ENCODE peak calls at places on chromosomes 3 and 15, in four cellular contexts. C, O, G and A are unnamed samples.

GRCh38 chr3:16583551-16583950 is 21.7 kb downstream of the DAZL start:
- DNase-seq in O (no peak), G (no peak), C (no peak), A (no peak)

GRCh38 chr3:101497803-101498202 is 15.2 kb downstream of the SENP7 start:
- DNase-seq in C (no peak), G (no peak), O (no peak), A (no peak)

GRCh38 chr3:156264771-156265170 is 144.4 kb downstream of the KCNAB1 start:
- DNase-seq in C (no peak), O (no peak), G (no peak), A (no peak)

GRCh38 chr15:66130496-66131014 is 123.0 kb downstream of the MEGF11 start:
- DNase-seq in G (no peak), C (no peak), O (no peak), A (no peak)

GRCh38 chr15:101037090-101037830 is 118.1 kb downstream of the LRRK1 start:
- DNase-seq in G (no peak), C (no peak), O (no peak), A (no peak)

GRCh38 chr15:89657691-89658200 is 2.5 kb upstream of the KIF7 start:
- DNase-seq in G (no peak), C (no peak), O (no peak), A (no peak)

GRCh38 chr3:177932750-177933660 is 603.2 kb upstream of the KCNMB2 start:
- DNase-seq in O (no peak), C (no peak), G (no peak), A (no peak)

GRCh38 chr3:117016359-117016758 is 306.8 kb downstream of the TUSC7 start:
- DNase-seq in C (peak), G (no peak), O (no peak), A (no peak)

GRCh38 chr3:87145553-87145952 is 81.6 kb upstream of the CHMP2B start:
- DNase-seq in C (peak), O (peak), G (peak), A (no peak)

GRCh38 chr3:122553171-122553570 is 10.9 kb downstream of the PARP9 start:
- DNase-seq in G (no peak), C (no peak), O (no peak), A (no peak)

GRCh38 chr3:143644370-143645089 is 203.7 kb downstream of the SLC9A9 start:
- DNase-seq in C (peak), O (peak), G (peak), A (peak)

GRCh38 chr15:97995881-97996603 is 35.5 kb downstream of the ARRDC4 start:
- DNase-seq in C (peak), O (no peak), G (no peak), A (no peak)

GRCh38 chr3:159844801-159845261 is 143.8 kb upstream of the IL12A start:
- DNase-seq in O (no peak), C (no peak), G (no peak), A (no peak)

GRCh38 chr15:101070502-101071273 is 151.5 kb downstream of the LRRK1 start:
- DNase-seq in O (no peak), G (peak), C (no peak), A (no peak)

GRCh38 chr3:15361494-15362214 is 29.3 kb upstream of the SH3BP5 start:
- DNase-seq in C (peak), G (no peak), O (peak), A (no peak)
- TF ChIP-seq FOXJ3 in C (no peak), G (no peak), O (no peak), A (no peak)

DNA sequence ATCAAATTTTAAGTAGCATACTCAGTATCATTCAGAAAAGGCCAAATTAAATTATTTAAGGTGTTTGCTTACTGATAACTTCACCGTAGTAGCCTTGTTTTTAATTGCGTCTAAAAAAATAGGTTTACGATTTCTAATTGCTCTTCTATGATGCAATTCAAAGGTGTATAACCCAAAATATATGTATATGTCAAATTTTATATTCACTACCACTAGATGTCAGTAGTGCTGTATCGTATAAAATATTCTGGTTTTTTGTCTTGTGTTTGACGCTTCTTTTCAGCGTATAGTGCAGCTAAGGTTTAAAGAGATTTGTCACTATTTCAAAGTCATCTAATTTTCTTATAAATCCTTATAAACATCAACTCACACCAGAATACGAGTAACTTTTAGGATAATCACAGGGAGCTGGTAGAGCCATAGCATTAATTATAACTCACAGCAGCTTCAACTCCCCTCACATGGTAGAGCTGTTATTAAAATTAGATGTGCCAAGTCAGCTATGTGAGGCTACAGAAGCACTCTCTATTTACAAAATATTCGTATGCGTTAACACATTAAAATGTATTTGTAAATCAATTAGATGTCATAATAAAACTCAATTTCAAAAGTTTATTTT is 3.5 kb downstream of the PFN2 start:
- DNase-seq in C (no peak), O (no peak), G (peak), A (peak)
- TF ChIP-seq FOXJ3 in C (no peak), O (no peak), G (no peak), A (no peak)

DNA sequence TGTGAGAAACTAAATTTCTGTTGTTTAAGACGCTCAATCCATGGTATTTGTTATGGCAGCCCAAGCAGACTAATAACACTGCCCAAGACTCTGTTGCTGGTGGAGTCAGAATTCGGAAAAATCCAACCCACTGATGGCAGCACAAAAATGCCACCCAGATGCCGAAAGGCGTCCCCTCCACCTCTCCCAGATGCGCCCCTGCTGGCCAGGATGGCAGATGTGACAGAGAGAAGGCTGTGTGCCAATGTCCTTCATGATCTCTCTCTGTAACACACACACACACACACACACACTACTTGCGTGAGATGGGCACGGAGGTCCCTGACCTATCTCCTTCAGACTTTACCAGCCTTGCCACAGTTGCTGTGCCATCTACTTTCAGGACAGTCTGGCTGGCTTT is 10.9 kb upstream of the LYSMD4 start:
- DNase-seq in C (peak), G (no peak), O (no peak), A (no peak)
- TF ChIP-seq FOXJ3 in C (no peak), G (no peak), O (no peak), A (no peak)

DNA sequence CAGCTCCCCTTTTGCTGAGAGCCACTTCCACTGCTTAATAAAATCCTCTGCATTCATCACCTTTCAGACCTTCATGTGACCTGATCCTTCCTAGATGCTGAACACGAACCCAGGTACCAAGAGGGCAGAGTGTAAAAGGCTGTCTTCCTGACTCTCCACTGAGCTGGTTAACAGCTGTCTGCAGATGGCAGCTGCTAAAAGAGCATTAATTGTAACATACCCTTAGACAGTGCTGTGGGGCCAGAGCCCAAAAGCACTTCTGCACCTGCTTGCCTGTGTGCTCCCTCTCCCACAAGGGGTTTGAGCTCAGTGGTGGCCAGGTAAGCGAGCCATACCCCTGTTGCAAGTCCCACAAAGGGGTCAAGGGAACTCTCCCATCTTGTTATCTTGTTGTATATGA is 187.3 kb downstream of the UBE2E2 start:
- DNase-seq in G (no peak), O (no peak), C (no peak), A (no peak)
- TF ChIP-seq FOXJ3 in G (no peak), O (no peak), C (no peak), A (no peak)